ENCODE peak calls at places on chromosomes 16 and 17, in four cellular contexts. One of them, this sample, is unnamed.

GRCh38 chr17:81601525-81602120 is 35.3 kb downstream of the NPLOC4 start:
- DNase-seq in C1 segment of cervical spinal cord: peak; percentile 25
- DNase-seq in stimulated activated naive B cell treated with anti-CD40 and anti-IgM and Interleukin-4, amounts not matched to agents 10 μg/mL and 1 μg/mL and 100 μg/mL, for 72 hours: peak; percentile 28
- DNase-seq in activated naive CD4-positive, alpha-beta T cell treated with Interleukin-2 at 50 U/mL for 16 hours: peak; percentile 25
- DNase-seq in this sample: no peak

GRCh38 chr16:68000450-68000849 is 1.2 kb upstream of the DPEP2 start:
- DNase-seq in activated naive CD4-positive, alpha-beta T cell treated with Interleukin-2 at 50 U/mL for 16 hours: no peak
- DNase-seq in stimulated activated naive B cell treated with anti-CD40 and anti-IgM and Interleukin-4, amounts not matched to agents 10 μg/mL and 1 μg/mL and 100 μg/mL, for 72 hours: no peak
- DNase-seq in C1 segment of cervical spinal cord: no peak
- DNase-seq in this sample: no peak

GRCh38 chr17:49112936-49113335 is 19.6 kb upstream of the B4GALNT2 start:
- DNase-seq in activated naive CD4-positive, alpha-beta T cell treated with Interleukin-2 at 50 U/mL for 16 hours: no peak
- DNase-seq in stimulated activated naive B cell treated with anti-CD40 and anti-IgM and Interleukin-4, amounts not matched to agents 10 μg/mL and 1 μg/mL and 100 μg/mL, for 72 hours: no peak
- DNase-seq in C1 segment of cervical spinal cord: no peak
- DNase-seq in this sample: no peak

GRCh38 chr17:6823011-6823442 is 8.5 kb downstream of the TEKT1 start:
- DNase-seq in activated naive CD4-positive, alpha-beta T cell treated with Interleukin-2 at 50 U/mL for 16 hours: no peak
- DNase-seq in C1 segment of cervical spinal cord: no peak
- DNase-seq in stimulated activated naive B cell treated with anti-CD40 and anti-IgM and Interleukin-4, amounts not matched to agents 10 μg/mL and 1 μg/mL and 100 μg/mL, for 72 hours: no peak
- DNase-seq in this sample: no peak

GRCh38 chr17:58577696-58578095 is 63.3 kb upstream of the MTMR4 start:
- DNase-seq in activated naive CD4-positive, alpha-beta T cell treated with Interleukin-2 at 50 U/mL for 16 hours: peak; percentile 58
- DNase-seq in C1 segment of cervical spinal cord: peak; percentile 60
- DNase-seq in stimulated activated naive B cell treated with anti-CD40 and anti-IgM and Interleukin-4, amounts not matched to agents 10 μg/mL and 1 μg/mL and 100 μg/mL, for 72 hours: peak; percentile 13
- DNase-seq in this sample: peak; percentile 55

GRCh38 chr16:88132836-88133506 is 181.7 kb downstream of the BANP start:
- DNase-seq in C1 segment of cervical spinal cord: no peak
- DNase-seq in stimulated activated naive B cell treated with anti-CD40 and anti-IgM and Interleukin-4, amounts not matched to agents 10 μg/mL and 1 μg/mL and 100 μg/mL, for 72 hours: no peak
- DNase-seq in activated naive CD4-positive, alpha-beta T cell treated with Interleukin-2 at 50 U/mL for 16 hours: no peak
- DNase-seq in this sample: no peak

GRCh38 chr17:49053171-49053829 is 56.1 kb downstream of the IGF2BP1 start:
- DNase-seq in stimulated activated naive B cell treated with anti-CD40 and anti-IgM and Interleukin-4, amounts not matched to agents 10 μg/mL and 1 μg/mL and 100 μg/mL, for 72 hours: no peak
- DNase-seq in activated naive CD4-positive, alpha-beta T cell treated with Interleukin-2 at 50 U/mL for 16 hours: no peak
- DNase-seq in C1 segment of cervical spinal cord: no peak
- DNase-seq in this sample: no peak

GRCh38 chr17:8142158-8142886 is 9.9 kb downstream of the PER1 start:
- DNase-seq in activated naive CD4-positive, alpha-beta T cell treated with Interleukin-2 at 50 U/mL for 16 hours: no peak
- DNase-seq in stimulated activated naive B cell treated with anti-CD40 and anti-IgM and Interleukin-4, amounts not matched to agents 10 μg/mL and 1 μg/mL and 100 μg/mL, for 72 hours: no peak
- DNase-seq in C1 segment of cervical spinal cord: no peak
- DNase-seq in this sample: peak; percentile 47

GRCh38 chr16:85490971-85491771 is 122.0 kb upstream of the GSE1 start:
- DNase-seq in activated naive CD4-positive, alpha-beta T cell treated with Interleukin-2 at 50 U/mL for 16 hours: peak; percentile 50
- DNase-seq in C1 segment of cervical spinal cord: no peak
- DNase-seq in stimulated activated naive B cell treated with anti-CD40 and anti-IgM and Interleukin-4, amounts not matched to agents 10 μg/mL and 1 μg/mL and 100 μg/mL, for 72 hours: no peak
- DNase-seq in this sample: no peak

GRCh38 chr16:72073831-72074230 is 10.8 kb downstream of the HPR start:
- DNase-seq in C1 segment of cervical spinal cord: peak; percentile 81
- DNase-seq in activated naive CD4-positive, alpha-beta T cell treated with Interleukin-2 at 50 U/mL for 16 hours: no peak
- DNase-seq in stimulated activated naive B cell treated with anti-CD40 and anti-IgM and Interleukin-4, amounts not matched to agents 10 μg/mL and 1 μg/mL and 100 μg/mL, for 72 hours: no peak
- DNase-seq in this sample: no peak

This sample was measured in aorta.